ENCODE peak calls at places on chromosomes 4 and X, in six cellular contexts. Z is fibroblast of mammary gland, P is tibial nerve, K is LNCaP clone FGC, L is lung, J is astrocyte of the cerebellum. M is an unnamed sample.

GRCh38 chrX:40105016-40105790 is 7.4 kb upstream of the BCOR start:
- DNase-seq in P (no peak), Z (no peak), L (no peak), J (no peak), K (no peak), M (no peak)

GRCh38 chrX:93874554-93874953 is 200.5 kb downstream of the FAM133A start:
- DNase-seq in K (peak), L (no peak), J (peak), P (peak), Z (peak), M (peak)

GRCh38 chr4:138567696-138568095 is 325.5 kb upstream of the SLC7A11 start:
- DNase-seq in J (no peak), L (no peak), K (no peak), Z (no peak), P (no peak), M (no peak)

GRCh38 chr4:155478336-155478825 is 101.6 kb upstream of the MAP9 start:
- DNase-seq in L (no peak), P (no peak), K (no peak), Z (peak), J (no peak), M (no peak)

GRCh38 chr4:178917756-178918155 is 1475.5 kb upstream of the AGA start:
- DNase-seq in J (no peak), K (no peak), P (no peak), Z (no peak), L (no peak), M (no peak)

GRCh38 chr4:67719953-67720617 is 19.1 kb upstream of the UBA6 start:
- DNase-seq in K (no peak), Z (no peak), P (no peak), J (no peak), L (no peak), M (no peak)

GRCh38 chr4:25993564-25994185 is 79.7 kb downstream of the SMIM20 start:
- DNase-seq in L (no peak), J (no peak), P (no peak), Z (peak), K (no peak), M (no peak)

GRCh38 chr4:152850377-152850776 is 70.6 kb downstream of the ARFIP1 start:
- DNase-seq in K (no peak), J (no peak), Z (peak), P (no peak), L (peak), M (no peak)

GRCh38 chr4:15164571-15164970 is 162.3 kb downstream of the CPEB2 start:
- DNase-seq in P (no peak), Z (peak), J (no peak), L (no peak), K (no peak), M (no peak)

GRCh38 chr4:5142726-5143125 is 91.4 kb downstream of the STK32B start:
- DNase-seq in P (peak), K (peak), J (peak), Z (peak), L (peak), M (peak)

GRCh38 chr4:145716661-145717200 is 36.8 kb downstream of the C4orf51 start:
- DNase-seq in L (no peak), K (no peak), J (no peak), P (no peak), Z (no peak), M (no peak)

GRCh38 chrX:66022742-66023725 is 16.8 kb downstream of the VSIG4 start:
- DNase-seq in K (no peak), P (no peak), L (no peak), J (no peak), Z (no peak), M (no peak)

GRCh38 chr4:136651278-136651667 is 881.0 kb downstream of the PCDH18 start:
- DNase-seq in L (no peak), P (no peak), Z (no peak), J (no peak), K (no peak), M (no peak)

GRCh38 chr4:174394915-174395314 is 111.2 kb downstream of the CEP44 start:
- DNase-seq in Z (peak), J (peak), P (no peak), L (no peak), K (no peak), M (peak)

GRCh38 chrX:48531359-48531954 is 8.1 kb upstream of the TBC1D25 start:
- DNase-seq in Z (peak), J (peak), P (no peak), K (no peak), L (no peak), M (peak)

GRCh38 chrX:74370482-74370881 is 50.8 kb upstream of the SLC16A2 start:
- DNase-seq in Z (no peak), K (no peak), P (no peak), J (no peak), L (no peak), M (no peak)

GRCh38 chr4:153594208-153594607 is 89.9 kb upstream of the TLR2 start:
- DNase-seq in Z (peak), L (no peak), P (no peak), J (peak), K (no peak), M (no peak)

GRCh38 chrX:28880136-28880535 is 292.9 kb downstream of the IL1RAPL1 start:
- DNase-seq in P (no peak), L (no peak), J (no peak), K (no peak), Z (peak), M (no peak)

GRCh38 chrX:154363706-154364439 is 10.6 kb downstream of the FLNA start:
- DNase-seq in Z (no peak), P (no peak), K (no peak), J (no peak), L (no peak), M (no peak)

GRCh38 chrX:154367474-154368308 is 6.7 kb downstream of the FLNA start:
- DNase-seq in Z (no peak), L (no peak), J (no peak), K (no peak), P (no peak), M (no peak)

GRCh38 chrX:154365997-154366665 is 8.3 kb downstream of the FLNA start:
- DNase-seq in P (no peak), L (no peak), J (no peak), K (no peak), Z (no peak), M (no peak)

GRCh38 chrX:154366666-154367055 is 7.8 kb downstream of the FLNA start:
- DNase-seq in L (no peak), K (no peak), J (no peak), P (no peak), Z (no peak), M (no peak)

GRCh38 chrX:154365052-154365600 is 9.3 kb downstream of the FLNA start:
- DNase-seq in P (no peak), J (no peak), Z (no peak), L (no peak), K (no peak), M (no peak)
- H3K4me3 ChIP-seq in P (no peak), J (no peak), Z (no peak), L (no peak), K (no peak), M (no peak)

DNA sequence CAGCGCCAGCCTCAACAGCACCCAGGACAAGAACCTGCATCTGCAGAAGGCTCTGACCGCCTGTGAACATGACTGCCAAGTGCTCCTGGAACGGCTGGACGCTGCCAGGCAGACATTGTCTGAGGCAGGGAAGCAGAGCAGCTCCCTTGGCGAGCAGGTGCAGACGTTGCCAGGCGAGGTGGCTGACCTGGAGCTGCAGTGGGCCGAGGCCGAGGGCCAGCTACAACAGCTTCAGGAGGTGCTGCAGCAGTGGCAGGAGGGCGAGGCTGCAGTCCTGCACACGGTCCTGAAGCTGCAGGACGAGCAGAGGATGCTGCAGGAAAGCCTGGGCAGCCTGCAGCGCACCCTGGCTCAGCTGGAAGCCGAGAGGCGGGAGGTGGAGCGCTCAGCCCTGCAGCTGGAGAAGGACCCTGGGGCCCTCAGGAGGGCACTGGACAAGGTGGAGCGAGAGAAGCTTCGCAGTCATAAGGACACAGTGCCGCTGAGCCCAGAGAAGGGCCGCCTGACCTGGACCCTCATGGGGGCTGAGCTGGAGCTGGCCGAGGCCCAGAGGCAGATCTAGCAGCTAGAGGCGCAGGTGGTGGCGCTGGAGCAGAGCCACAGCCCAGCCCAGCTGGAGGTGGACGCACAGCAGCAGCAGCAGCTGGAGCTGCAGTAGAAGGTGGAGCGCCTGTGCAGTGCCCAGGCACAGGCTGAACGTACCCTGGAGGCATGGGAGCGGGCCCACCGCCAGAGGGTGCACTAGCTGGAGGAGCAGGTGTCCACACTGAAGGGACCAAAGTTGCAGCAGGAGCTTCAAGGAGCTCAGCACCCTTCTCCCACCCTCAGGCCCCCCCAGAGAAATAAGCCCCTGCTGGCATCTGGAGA is 16.4 kb downstream of the SMIM10L2A start:
- DNase-seq in L (no peak), K (no peak), J (no peak), Z (no peak), P (no peak), M (no peak)
- TF ChIP-seq CTCF in L (no peak), K (peak), J (no peak), Z (no peak), P (no peak), M (peak)

GRCh38 chr4:54539500-54540029 is 118.2 kb upstream of the KIT start:
- DNase-seq in Z (peak), P (no peak), L (peak), K (no peak), J (no peak), M (no peak)
- H3K4me3 ChIP-seq in Z (peak), P (peak), L (peak), K (peak), J (peak), M (peak)

GRCh38 chr4:173365359-173365996 is 5.3 kb upstream of the SAP30 start:
- DNase-seq in L (no peak), J (no peak), P (no peak), Z (no peak), K (no peak), M (no peak)

GRCh38 chr4:173357939-173358338 is 12.8 kb upstream of the SAP30 start:
- DNase-seq in P (no peak), L (no peak), K (no peak), Z (no peak), J (no peak), M (no peak)

GRCh38 chr4:173362666-173363065 is 8.1 kb upstream of the SAP30 start:
- DNase-seq in Z (no peak), J (no peak), L (no peak), P (no peak), K (peak), M (no peak)

DNA sequence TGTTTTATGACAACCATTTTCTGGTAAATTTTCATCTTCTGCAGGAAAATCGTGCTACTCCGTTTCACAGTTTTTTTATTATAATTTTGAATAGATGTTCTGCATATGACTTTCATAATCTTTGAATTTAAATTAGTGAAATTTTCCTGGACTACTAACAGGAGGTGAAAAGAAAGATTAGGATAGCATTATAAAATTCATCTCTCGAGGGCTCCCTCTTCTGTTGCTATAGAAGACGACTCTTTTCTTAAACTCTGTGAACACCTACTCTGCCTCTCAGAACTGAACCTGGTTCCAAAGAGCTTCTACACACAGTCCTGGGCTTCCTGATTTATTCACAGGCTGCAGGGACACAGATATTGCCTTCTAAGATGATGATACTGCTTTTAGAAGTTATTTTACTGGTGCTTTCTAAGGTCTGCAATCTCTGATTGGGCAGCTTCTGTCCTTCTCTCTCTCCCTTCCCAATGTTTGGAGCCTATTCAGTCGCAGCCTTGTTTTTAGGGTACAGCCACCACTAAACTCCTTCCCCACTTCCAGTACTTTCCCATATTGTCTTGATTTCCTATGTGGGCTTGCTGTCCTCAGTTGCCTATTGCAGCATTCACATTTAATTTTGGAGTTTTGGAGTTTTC is 10.1 kb upstream of the SAP30 start:
- DNase-seq in Z (no peak), P (no peak), L (no peak), K (no peak), J (no peak), M (no peak)
- TF ChIP-seq CTCF in Z (peak), P (no peak), L (no peak), K (peak), J (peak), M (peak)